ENCODE peak calls at places on chromosomes 16 and 17, in five cellular contexts. R is A549, M is colonic mucosa, G is RWPE2, Y is astrocyte of the spinal cord. L is an unnamed sample.

GRCh38 chr16:89343501-89344291 is 126.2 kb downstream of the ZNF778 start:
- DNase-seq in R (no peak), M (peak), G (no peak), Y (peak), L (no peak)

GRCh38 chr16:8892101-8892575 is 10.0 kb downstream of the LITAFD start:
- DNase-seq in R (no peak), M (no peak), G (no peak), Y (no peak), L (no peak)

GRCh38 chr16:57603110-57604024 is 25.1 kb upstream of the ADGRG1 start:
- DNase-seq in R (no peak), M (no peak), G (no peak), Y (no peak), L (no peak)

GRCh38 chr17:39090832-39091622 is 60.4 kb downstream of the PLXDC1 start:
- DNase-seq in R (no peak), M (no peak), G (no peak), Y (no peak), L (no peak)

GRCh38 chr17:40351185-40352043 is 13.1 kb downstream of the GJD3 start:
- DNase-seq in R (no peak), M (peak), G (no peak), Y (no peak), L (no peak)

GRCh38 chr17:27407916-27408846 is 48.1 kb upstream of the KSR1 start:
- DNase-seq in R (peak), M (no peak), G (no peak), Y (peak), L (peak)

GRCh38 chr17:64067642-64068041 is 47.2 kb upstream of the ICAM2 start:
- DNase-seq in R (no peak), M (no peak), G (no peak), Y (no peak), L (no peak)

GRCh38 chr16:46848768-46849764 is 18.1 kb upstream of the C16orf87 start:
- DNase-seq in R (no peak), M (no peak), G (no peak), Y (no peak), L (no peak)

GRCh38 chr17:64441772-64442549 is 7.0 kb upstream of the MILR1 start:
- DNase-seq in R (no peak), M (no peak), G (no peak), Y (peak), L (peak)

GRCh38 chr17:27613425-27613824 is 17.6 kb upstream of the LGALS9 start:
- DNase-seq in R (no peak), M (no peak), G (no peak), Y (no peak), L (no peak)

GRCh38 chr16:86854058-86854621 is 275.8 kb downstream of the FOXL1 start:
- DNase-seq in R (no peak), M (no peak), G (no peak), Y (peak), L (no peak)

GRCh38 chr16:83117810-83118209 is 491.0 kb downstream of the CDH13 start:
- DNase-seq in R (no peak), M (no peak), G (no peak), Y (no peak), L (no peak)

GRCh38 chr16:2783581-2784375 is 3.6 kb downstream of the PRSS33 start:
- DNase-seq in R (no peak), M (no peak), G (peak), Y (no peak), L (no peak)

GRCh38 chr16:81940781-81941560 is 70.3 kb downstream of the SDR42E1 start:
- DNase-seq in R (peak), M (no peak), G (no peak), Y (peak), L (peak)

GRCh38 chr16:58338205-58338604 is 43.4 kb upstream of the PRSS54 start:
- DNase-seq in R (no peak), M (no peak), G (no peak), Y (no peak), L (no peak)

GRCh38 chr16:2194852-2195315 is 1.5 kb downstream of the CASKIN1 start:
- DNase-seq in R (peak), M (peak), G (no peak), Y (peak), L (peak)

GRCh38 chr17:57485566-57485865 is 229.2 kb downstream of the MSI2 start:
- DNase-seq in R (no peak), M (no peak), G (no peak), Y (peak), L (no peak)

GRCh38 chr16:83928341-83929055 is 24.5 kb upstream of the OSGIN1 start:
- DNase-seq in R (no peak), M (no peak), G (peak), Y (peak), L (peak)

GRCh38 chr16:2035431-2036199 is 8.9 kb downstream of the NHERF2 start:
- DNase-seq in R (no peak), M (peak), G (peak), Y (peak), L (peak)

GRCh38 chr17:41340496-41340895 is 10.1 kb downstream of the KRT33A start:
- DNase-seq in R (no peak), M (no peak), G (no peak), Y (no peak), L (no peak)

GRCh38 chr17:794876-795275 is 12.7 kb downstream of the MRM3 start:
- DNase-seq in R (peak), M (peak), G (no peak), Y (peak), L (peak)

GRCh38 chr17:72305964-72306551 is 185.2 kb downstream of the SOX9 start:
- DNase-seq in R (no peak), M (no peak), G (no peak), Y (peak), L (peak)

DNA sequence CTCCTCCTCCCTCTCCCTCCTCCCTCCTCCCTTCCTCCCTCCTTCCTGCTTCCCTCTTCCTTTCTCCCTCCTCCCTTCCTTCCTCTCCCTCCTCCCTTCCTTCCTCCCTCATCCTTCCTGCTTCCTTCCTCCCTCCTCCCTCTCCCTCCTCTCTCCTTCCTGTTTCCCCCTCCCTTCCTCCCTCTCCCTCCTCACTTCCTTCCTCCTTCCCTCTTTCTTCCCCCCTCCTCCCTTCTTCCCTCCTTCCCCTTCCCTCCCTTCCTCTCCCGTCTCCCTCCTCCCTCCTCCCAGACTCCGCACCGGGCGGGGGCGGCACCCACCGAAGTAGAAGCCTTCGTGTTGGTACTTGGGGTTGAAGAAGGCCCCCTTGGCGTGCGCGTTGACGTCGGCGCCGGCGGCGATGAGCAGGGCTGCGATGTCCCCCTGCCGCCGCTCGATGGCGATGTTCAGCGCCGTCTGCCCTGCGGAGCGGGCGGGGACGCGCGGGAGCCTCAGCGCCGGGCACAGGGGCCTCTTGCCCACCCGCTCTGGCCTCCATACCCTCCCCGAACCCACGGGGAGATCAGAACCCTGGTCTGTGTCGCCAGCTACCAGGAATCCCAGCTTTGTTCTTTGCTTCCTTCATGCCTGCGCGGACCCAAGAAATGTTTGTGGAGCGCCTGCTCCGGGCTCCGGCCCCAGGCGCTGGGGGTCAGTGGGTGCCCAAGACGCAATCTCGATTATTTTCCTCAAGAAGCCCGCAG is 22.2 kb downstream of the TRPV3 start:
- DNase-seq in R (peak), M (peak), G (no peak), Y (peak), L (peak)
- H3K4me3 ChIP-seq in R (peak), M (peak), G (peak), Y (peak), L (peak)

GRCh38 chr17:78172284-78173024 is 4.1 kb downstream of the SYNGR2 start:
- DNase-seq in R (no peak), M (peak), G (no peak), Y (peak), L (no peak)

GRCh38 chr17:78174332-78174869 is 6.0 kb downstream of the SYNGR2 start:
- DNase-seq in R (no peak), M (peak), G (no peak), Y (peak), L (no peak)

GRCh38 chr17:78174870-78175642 is 6.7 kb downstream of the SYNGR2 start:
- DNase-seq in R (no peak), M (peak), G (no peak), Y (no peak), L (no peak)

GRCh38 chr17:78170692-78171590 is 2.6 kb downstream of the SYNGR2 start:
- DNase-seq in R (no peak), M (no peak), G (no peak), Y (no peak), L (no peak)

GRCh38 chr17:78173025-78173715 is 4.8 kb downstream of the SYNGR2 start:
- DNase-seq in R (no peak), M (peak), G (no peak), Y (no peak), L (no peak)
- H3K4me3 ChIP-seq in R (no peak), M (no peak), G (no peak), Y (no peak), L (no peak)

GRCh38 chr16:77437859-77438258 is 3.0 kb upstream of the ADAMTS18 start:
- DNase-seq in R (no peak), M (no peak), G (no peak), Y (peak), L (peak)
- H3K4me3 ChIP-seq in R (no peak), M (no peak), G (no peak), Y (no peak), L (no peak)

DNA sequence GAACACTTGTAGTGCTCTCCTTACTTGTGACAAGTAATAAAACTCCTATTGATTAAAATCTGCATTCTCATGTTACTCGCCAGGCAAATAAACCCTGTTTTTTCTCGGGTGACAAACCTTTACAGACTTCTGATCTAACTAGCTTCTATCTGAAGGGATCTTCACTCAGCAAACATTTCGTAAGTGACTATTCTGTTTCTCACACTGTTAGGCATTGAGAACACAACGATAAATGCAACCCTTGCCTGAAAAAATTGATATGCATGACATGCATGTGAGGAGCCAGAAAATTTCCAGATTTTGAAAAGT is 149.7 kb upstream of the HS3ST3A1 start:
- DNase-seq in R (no peak), M (no peak), G (no peak), Y (no peak), L (no peak)
- H3K4me3 ChIP-seq in R (no peak), M (no peak), G (no peak), Y (no peak), L (no peak)

GRCh38 chr17:58734040-58734439 is 21.6 kb upstream of the PPM1E start:
- DNase-seq in R (no peak), M (no peak), G (no peak), Y (no peak), L (no peak)
- H3K4me3 ChIP-seq in R (no peak), M (no peak), G (no peak), Y (no peak), L (no peak)

GRCh38 chr17:48995871-48996695 is 1.1 kb upstream of the IGF2BP1 start:
- DNase-seq in R (peak), M (no peak), G (no peak), Y (peak), L (no peak)
- H3K4me3 ChIP-seq in R (peak), M (no peak), G (no peak), Y (peak), L (peak)

GRCh38 chr16:77434022-77434364 is 841 bp downstream of the ADAMTS18 start:
- DNase-seq in R (no peak), M (no peak), G (no peak), Y (no peak), L (no peak)
- H3K4me3 ChIP-seq in R (peak), M (no peak), G (no peak), Y (no peak), L (no peak)

GRCh38 chr16:68068926-68069325 is 16.2 kb upstream of the NFATC3 start:
- DNase-seq in R (no peak), M (no peak), G (no peak), Y (no peak), L (no peak)

GRCh38 chr16:68070811-68071546 is 14.2 kb upstream of the NFATC3 start:
- DNase-seq in R (no peak), M (no peak), G (no peak), Y (no peak), L (no peak)

GRCh38 chr16:68069511-68070248 is 15.5 kb upstream of the NFATC3 start:
- DNase-seq in R (no peak), M (peak), G (no peak), Y (no peak), L (no peak)

GRCh38 chr16:68071547-68071901 is 13.6 kb upstream of the NFATC3 start:
- DNase-seq in R (no peak), M (no peak), G (no peak), Y (no peak), L (no peak)

GRCh38 chr16:68070249-68070725 is 14.9 kb upstream of the NFATC3 start:
- DNase-seq in R (no peak), M (no peak), G (no peak), Y (no peak), L (no peak)
- H3K4me3 ChIP-seq in R (no peak), M (no peak), G (no peak), Y (no peak), L (no peak)

DNA sequence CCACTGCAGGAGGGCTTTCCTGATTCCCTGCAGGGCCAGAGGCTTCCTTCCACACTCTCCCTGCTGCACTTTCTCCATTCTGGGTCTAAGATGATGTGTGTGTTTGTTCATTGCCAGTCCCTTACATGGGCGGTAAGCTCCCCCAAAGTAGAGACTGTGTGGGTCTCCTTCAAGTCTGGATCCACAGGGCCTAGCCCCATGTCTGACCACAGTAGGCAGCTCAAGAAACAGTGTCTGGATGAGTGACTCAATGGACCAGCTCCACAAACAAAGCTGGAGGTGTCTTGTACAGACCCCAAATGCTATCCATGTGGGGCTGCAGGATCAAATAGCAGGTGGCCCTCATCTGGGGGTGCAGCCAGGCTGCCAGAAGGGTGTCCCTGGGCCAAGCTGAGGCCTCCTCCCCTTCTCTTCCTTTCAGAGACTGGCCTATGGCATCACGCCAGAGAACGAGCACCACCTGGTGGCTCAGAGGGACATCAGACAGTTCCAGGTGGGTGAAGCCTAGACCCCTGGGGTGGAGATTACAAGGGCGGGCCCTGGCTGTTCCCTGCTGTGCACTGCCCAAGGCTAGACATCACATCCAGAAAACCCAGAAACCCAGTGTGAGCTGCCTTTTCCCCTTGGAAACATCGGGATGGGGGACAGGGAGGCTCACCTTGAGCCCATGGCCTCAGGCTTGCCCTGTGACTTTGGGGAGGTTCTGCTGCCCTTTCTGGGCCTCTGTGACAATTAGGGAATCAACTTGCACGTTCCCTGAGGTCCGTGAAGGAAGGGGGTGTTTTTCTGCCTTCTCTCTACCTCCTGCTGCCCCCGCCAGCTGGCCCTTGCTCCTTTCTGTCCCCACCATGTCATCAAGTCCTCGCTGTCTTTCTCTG is 45.9 kb downstream of the SLC6A2 start:
- DNase-seq in R (peak), M (peak), G (no peak), Y (peak), L (peak)
- H3K4me3 ChIP-seq in R (no peak), M (no peak), G (no peak), Y (no peak), L (no peak)